ENCODE peak calls at places on chromosomes 11 and 22, in four cellular contexts. O is IMR-90, W is mesendoderm, R is H9. D is an unnamed sample.

GRCh38 chr11:107719062-107719461 is 7.2 kb upstream of the SLN start:
- DNase-seq in R (no peak), O (no peak), W (no peak), D (no peak)

GRCh38 chr11:57399221-57399620 is 8.8 kb upstream of the PRG2 start:
- DNase-seq in O (no peak), W (peak; percentile 8), R (no peak), D (no peak)

GRCh38 chr22:43228863-43229262 is 41.9 kb upstream of the TTLL12 start:
- DNase-seq in O (no peak), W (no peak), R (peak; percentile 42), D (no peak)

GRCh38 chr11:115572551-115572950 is 68.3 kb upstream of the CADM1 start:
- DNase-seq in W (no peak), O (no peak), R (no peak), D (no peak)

GRCh38 chr22:48785792-48786678 is 1041.6 kb downstream of the BRD1 start:
- DNase-seq in W (no peak), R (no peak), O (no peak), D (no peak)

GRCh38 chr11:2769409-2769778 is 69.6 kb upstream of the KCNQ1OT1 start:
- DNase-seq in O (no peak), R (no peak), W (no peak), D (no peak)

GRCh38 chr11:27372159-27372558 is 9.1 kb upstream of the CCDC34 start:
- DNase-seq in W (no peak), R (no peak), O (no peak), D (no peak)

GRCh38 chr11:30749268-30749667 is 163.1 kb upstream of the MPPED2 start:
- DNase-seq in O (no peak), R (no peak), W (peak; percentile 31), D (no peak)

GRCh38 chr11:128569291-128569690 is 18.1 kb downstream of the ETS1 start:
- DNase-seq in R (no peak), O (no peak), W (peak; percentile 89), D (no peak)

GRCh38 chr11:3904228-3904627 is 48.8 kb downstream of the STIM1 start:
- DNase-seq in R (no peak), O (no peak), W (no peak), D (no peak)

GRCh38 chr11:121194731-121195596 is 93.9 kb downstream of the TECTA start:
- DNase-seq in O (peak; percentile 64), R (peak; percentile 53), W (peak; percentile 74), D (peak; percentile 70)

GRCh38 chr11:73287400-73288101 is 15.4 kb downstream of the P2RY6 start:
- DNase-seq in W (no peak), R (no peak), O (no peak), D (no peak)

GRCh38 chr11:118290923-118291322 is 13.6 kb upstream of the CD3E start:
- DNase-seq in W (peak; percentile 59), R (peak; percentile 45), O (no peak), D (no peak)

GRCh38 chr11:23730307-23730998 is 766.4 kb upstream of the LUZP2 start:
- DNase-seq in O (no peak), W (no peak), R (peak; percentile 41), D (no peak)

GRCh38 chr22:19869497-19870152 is 15.0 kb upstream of the GNB1L start:
- DNase-seq in O (no peak), R (no peak), W (no peak), D (no peak)

GRCh38 chr11:64124147-64124546 is 41.8 kb downstream of the MACROD1 start:
- DNase-seq in R (no peak), W (no peak), O (no peak), D (no peak)

GRCh38 chr11:36365937-36366336 is 69.8 kb downstream of the PRR5L start:
- DNase-seq in R (no peak), O (no peak), W (no peak), D (no peak)

GRCh38 chr11:83746921-83747585 is 460.9 kb upstream of the CCDC90B start:
- DNase-seq in W (no peak), O (no peak), R (no peak), D (no peak)

GRCh38 chr11:105179542-105180278 is 40.1 kb upstream of the CARD18 start:
- DNase-seq in R (no peak), W (no peak), O (no peak), D (no peak)

GRCh38 chr22:32204211-32204855 is 540 bp downstream of the RFPL2 start:
- DNase-seq in O (no peak), W (peak; percentile 64), R (peak; percentile 66), D (no peak)

GRCh38 chr22:44918925-44919392 is 90.8 kb downstream of the PHF21B start:
- DNase-seq in O (no peak), W (no peak), R (no peak), D (no peak)

GRCh38 chr11:79963886-79964660 is 523.2 kb upstream of the TENM4 start:
- DNase-seq in W (no peak), R (no peak), O (no peak), D (peak; percentile 47)

GRCh38 chr11:9231848-9232177 is 33.3 kb downstream of the DENND5A start:
- DNase-seq in W (no peak), O (peak; percentile 72), R (no peak), D (no peak)

GRCh38 chr11:60756307-60757032 is at the start of gene MS4A15:
- DNase-seq in W (peak; percentile 81), R (peak; percentile 56), O (no peak), D (no peak)

GRCh38 chr11:26105762-26106423 is 226.0 kb upstream of the ANO3 start:
- DNase-seq in O (no peak), R (no peak), W (no peak), D (no peak)

GRCh38 chr11:57325735-57326048 is 940 bp upstream of the TNKS1BP1 start:
- DNase-seq in W (no peak), O (no peak), R (no peak), D (no peak)

GRCh38 chr11:7905961-7906429 is 25.1 kb downstream of the OR10A6 start:
- DNase-seq in R (peak; percentile 59), W (peak; percentile 98), O (no peak), D (no peak)

GRCh38 chr22:32649515-32650200 is 151.8 kb upstream of the TIMP3 start:
- DNase-seq in R (no peak), O (peak; percentile 81), W (no peak), D (no peak)

GRCh38 chr11:12086271-12087074 is 23.9 kb upstream of the MICAL2 start:
- DNase-seq in O (peak; percentile 97), W (peak; percentile 94), R (no peak), D (no peak)

GRCh38 chr11:1123970-1124369 is 33.8 kb upstream of the MUC5AC start:
- DNase-seq in R (no peak), W (no peak), O (no peak), D (no peak)

GRCh38 chr11:68748061-68748460 is 3.3 kb downstream of the TESMIN start:
- DNase-seq in W (no peak), O (no peak), R (no peak), D (no peak)

GRCh38 chr11:81772161-81772560 is 961.5 kb downstream of the FAM181B start:
- DNase-seq in R (no peak), W (peak; percentile 62), O (no peak), D (peak; percentile 9)

DNA sequence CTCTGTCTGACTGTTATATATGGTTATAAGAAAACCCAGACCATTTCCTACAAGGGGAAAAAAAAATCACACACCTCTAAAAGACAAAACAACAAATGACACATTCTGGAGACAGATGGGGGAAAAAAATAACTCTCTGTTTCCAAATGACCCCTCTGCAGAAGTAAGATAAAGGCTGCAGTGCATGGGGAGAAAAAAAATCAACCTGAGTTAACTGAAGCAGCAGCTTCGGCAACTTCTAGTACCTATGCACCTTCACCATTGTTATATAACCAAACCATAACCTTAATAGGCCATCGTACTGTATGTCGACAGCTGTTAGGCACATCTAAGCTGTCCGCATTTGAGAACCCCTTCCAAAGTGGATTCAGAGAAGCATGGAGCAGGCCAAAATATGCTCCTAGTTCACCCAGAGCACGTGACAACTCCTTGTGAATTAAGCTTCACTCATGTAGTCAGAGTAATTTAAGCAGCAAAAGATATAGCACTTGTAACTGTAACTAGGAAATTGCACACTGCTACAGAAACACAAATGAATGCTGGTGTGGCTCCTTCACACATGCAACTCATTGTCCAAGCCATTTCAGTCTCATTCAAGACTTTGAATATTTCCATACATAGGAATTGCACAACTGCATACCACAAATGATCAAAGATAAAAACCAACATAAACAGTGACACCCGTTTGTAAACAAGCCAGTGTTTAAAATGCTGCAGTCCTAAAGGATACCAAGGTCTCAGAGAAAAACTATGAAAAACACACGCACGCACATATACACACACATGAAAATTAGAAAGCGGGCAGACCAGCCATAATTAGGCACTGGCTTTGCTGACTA is 2.7 kb downstream of the SIK3 start:
- DNase-seq in W (peak; percentile 34), O (peak; percentile 52), R (no peak), D (no peak)
- H3K23ac ChIP-seq in W (no peak overlapping the region), O (peak overlapping the region; percentile 3), R (no peak overlapping the region), D (no peak overlapping the region)

GRCh38 chr11:111733009-111733408 is 33.2 kb downstream of the PPP2R1B start:
- DNase-seq in R (no peak), W (no peak), O (peak; percentile 91), D (no peak)
- H3K27ac ChIP-seq in R (no peak overlapping the region), W (no peak overlapping the region), O (peak overlapping the region; percentile 96), D (no peak overlapping the region)

GRCh38 chr11:88337342-88338222 is at the start of gene CTSC:
- DNase-seq in W (peak; percentile 90), O (peak; percentile 87), R (peak; percentile 89), D (peak; percentile 78)
- H4K8ac ChIP-seq in W (no peak within 1 kb of the TSS), O (peak within 1 kb of the TSS; percentile 87), R (no peak within 1 kb of the TSS), D (no peak within 1 kb of the TSS)

GRCh38 chr22:49865156-49865555 is 11.5 kb downstream of the ZBED4 start:
- DNase-seq in R (no peak), W (no peak), O (no peak), D (no peak)
- H3K23ac ChIP-seq in R (no peak overlapping the region), W (no peak overlapping the region), O (no peak overlapping the region), D (no peak overlapping the region)

GRCh38 chr11:44920451-44920850 is 30.2 kb downstream of the TP53I11 start:
- DNase-seq in O (no peak), R (no peak), W (no peak), D (no peak)
- H3K27ac ChIP-seq in O (no peak overlapping the region), R (no peak overlapping the region), W (no peak overlapping the region), D (peak overlapping the region; percentile 15)

DNA sequence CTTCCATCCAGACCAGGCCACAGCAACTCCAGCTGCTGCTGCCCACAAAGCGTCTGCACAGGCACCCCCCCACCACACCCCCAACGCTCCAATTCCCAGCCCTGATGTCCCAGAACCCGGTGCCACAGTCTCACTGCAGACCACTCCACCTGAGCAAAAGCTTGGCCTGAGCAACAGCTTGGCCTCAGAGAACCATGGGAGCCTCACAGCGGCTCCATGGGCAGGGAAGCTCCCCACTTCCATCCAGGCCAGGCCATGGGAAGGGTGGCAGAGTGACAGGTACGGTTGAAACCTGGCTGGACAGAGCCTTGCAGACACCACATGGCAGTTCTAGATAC is 13.2 kb downstream of the PLXNB2 start:
- DNase-seq in O (no peak), W (no peak), R (no peak), D (no peak)
- H4K8ac ChIP-seq in O (peak overlapping the region; percentile 88), W (no peak overlapping the region), R (no peak overlapping the region), D (no peak overlapping the region)

GRCh38 chr22:47259049-47259448 is 496.6 kb downstream of the TBC1D22A start:
- DNase-seq in W (no peak), O (no peak), R (no peak), D (no peak)
- H3K23ac ChIP-seq in W (no peak overlapping the region), O (no peak overlapping the region), R (no peak overlapping the region), D (no peak overlapping the region)

DNA sequence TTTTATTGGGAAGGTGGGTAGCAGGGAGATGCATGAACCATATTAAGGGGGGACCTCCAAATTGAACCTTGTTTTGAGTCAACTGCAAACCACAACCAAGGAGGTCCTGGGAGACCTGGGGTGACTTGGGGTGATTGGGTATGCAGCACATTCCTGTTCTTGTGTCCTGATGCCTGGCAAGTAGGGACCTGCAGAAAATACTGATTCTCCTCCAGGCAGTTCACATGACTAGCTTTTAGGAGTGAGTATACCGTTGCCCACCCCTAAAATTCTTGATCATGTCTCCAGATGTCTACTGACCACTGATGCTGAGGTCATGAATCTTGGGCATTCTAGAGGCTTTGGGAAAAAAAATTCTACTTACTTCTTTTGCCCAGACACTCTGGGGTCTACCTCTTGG is 6.3 kb downstream of the EHF start:
- DNase-seq in O (no peak), R (no peak), W (no peak), D (no peak)
- H3K27ac ChIP-seq in O (no peak overlapping the region), R (no peak overlapping the region), W (no peak overlapping the region), D (no peak overlapping the region)

D was measured in neuronal stem cell.